ENCODE peak calls at places on chromosomes 6 and 20, in four cellular contexts. G is GM23248; A is effector CD4-positive, alpha-beta T cell; D is neural crest cell. U is an unnamed sample.

GRCh38 chr6:14848019-14848418 is 397.9 kb upstream of the JARID2 start:
- DNase-seq in D (no peak), G (peak), A (no peak), U (no peak)

GRCh38 chr6:26033942-26034354 is 53.3 kb upstream of the HFE start:
- DNase-seq in A (no peak), D (peak), G (no peak), U (no peak)

GRCh38 chr6:109343518-109343917 is 38.7 kb downstream of the CD164 start:
- DNase-seq in A (no peak), G (no peak), D (no peak), U (no peak)

GRCh38 chr6:170139531-170139930 is 151.3 kb downstream of the DLL1 start:
- DNase-seq in G (no peak), D (no peak), A (no peak), U (no peak)

GRCh38 chr20:64173116-64173515 is 8.9 kb downstream of the MYT1 start:
- DNase-seq in A (no peak), D (no peak), G (no peak), U (no peak)

GRCh38 chr6:42320762-42321161 is 103.1 kb upstream of the MRPS10 start:
- DNase-seq in A (no peak), D (no peak), G (no peak), U (no peak)

GRCh38 chr6:84346372-84346771 is 118.9 kb upstream of the CEP162 start:
- DNase-seq in G (peak), D (no peak), A (no peak), U (no peak)

GRCh38 chr20:49165611-49166010 is 22.5 kb downstream of the STAU1 start:
- DNase-seq in D (no peak), G (no peak), A (no peak), U (no peak)

GRCh38 chr6:127176175-127176574 is 57.7 kb downstream of the RSPO3 start:
- DNase-seq in D (no peak), G (peak), A (no peak), U (no peak)

GRCh38 chr6:142377112-142377848 is 75.5 kb downstream of the ADGRG6 start:
- DNase-seq in D (no peak), G (no peak), A (no peak), U (no peak)

GRCh38 chr6:29263001-29263400 is 38.5 kb upstream of the OR14J1 start:
- DNase-seq in D (no peak), G (no peak), A (no peak), U (no peak)

GRCh38 chr6:13709698-13710551 is 1.7 kb downstream of the RANBP9 start:
- DNase-seq in A (peak), D (no peak), G (peak), U (no peak)

GRCh38 chr6:6556738-6557503 is 31.6 kb upstream of the LY86 start:
- DNase-seq in D (peak), G (peak), A (no peak), U (no peak)

GRCh38 chr6:34182751-34183531 is 37.1 kb upstream of the GRM4 start:
- DNase-seq in G (no peak), D (no peak), A (peak), U (no peak)

GRCh38 chr6:106026748-106027147 is 59.4 kb upstream of the PRDM1 start:
- DNase-seq in D (no peak), A (no peak), G (peak), U (no peak)

GRCh38 chr6:151722342-151722741 is 85.1 kb upstream of the ESR1 start:
- DNase-seq in D (no peak), G (no peak), A (no peak), U (no peak)

GRCh38 chr6:20266851-20267608 is 54.8 kb upstream of the MBOAT1 start:
- DNase-seq in D (no peak), G (no peak), A (no peak), U (no peak)

GRCh38 chr20:62049342-62050165 is 16.1 kb downstream of the TAF4 start:
- DNase-seq in A (no peak), G (no peak), D (no peak), U (no peak)

GRCh38 chr6:53161481-53162009 is 12.9 kb upstream of the GCM1 start:
- DNase-seq in G (peak), A (no peak), D (no peak), U (no peak)

GRCh38 chr6:108238321-108238720 is 22.5 kb downstream of the SNX3 start:
- DNase-seq in A (no peak), D (no peak), G (no peak), U (no peak)

GRCh38 chr6:166331503-166332133 is 10.7 kb downstream of the SFT2D1 start:
- DNase-seq in G (no peak), D (no peak), A (no peak), U (no peak)

GRCh38 chr20:46308258-46309157 is at the start of gene CDH22:
- DNase-seq in G (peak), A (peak), D (peak), U (no peak)

U was measured in iPS DF 19.7.